ENCODE peak calls at places on chromosomes 13 and 19, in nine cellular contexts. M is MV-4-11, W is IMR-90, E is COR-L47, T is hepatocyte, S is T-helper 1 cell, U is GM06990, I is astrocyte of the spinal cord, L is adrenal gland. C is an unnamed sample.

GRCh38 chr13:18949489-18949761 is 232.2 kb downstream of the TUBA3C start:
- DNase-seq in M (no peak), W (no peak), E (no peak), T (no peak), S (no peak), U (no peak), I (no peak), L (no peak), C (no peak)

GRCh38 chr19:12703056-12703455 is 6.6 kb upstream of the FBXW9 start:
- DNase-seq in M (peak), W (peak), E (no peak), T (peak), S (no peak), U (no peak), I (peak), L (no peak), C (no peak)

GRCh38 chr13:30154531-30154930 is 152.8 kb downstream of the KATNAL1 start:
- DNase-seq in M (no peak), W (no peak), E (no peak), T (no peak), S (no peak), U (no peak), I (no peak), L (no peak), C (no peak)

GRCh38 chr19:14433454-14434156 is 499 bp downstream of the PKN1 start:
- DNase-seq in M (no peak), W (no peak), E (peak), T (peak), S (peak), U (peak), I (no peak), L (no peak), C (no peak)

GRCh38 chr19:5157186-5157585 is 183.4 kb downstream of the PTPRS start:
- DNase-seq in M (no peak), W (no peak), E (no peak), T (no peak), S (no peak), U (no peak), I (no peak), L (no peak), C (no peak)

GRCh38 chr19:44746946-44747738 is 1.4 kb upstream of the BCL3 start:
- DNase-seq in M (peak), W (peak), E (no peak), T (peak), S (peak), U (peak), I (peak), L (peak), C (peak)

GRCh38 chr19:12868540-12869112 is 12.6 kb downstream of the DNASE2 start:
- DNase-seq in M (no peak), W (no peak), E (no peak), T (no peak), S (no peak), U (no peak), I (no peak), L (no peak), C (no peak)

GRCh38 chr13:48647625-48648024 is 6.1 kb upstream of the CYSLTR2 start:
- DNase-seq in M (no peak), W (no peak), E (no peak), T (no peak), S (no peak), U (no peak), I (no peak), L (no peak), C (no peak)

GRCh38 chr13:78632956-78633355 is 26.0 kb downstream of the OBI1 start:
- DNase-seq in M (no peak), W (no peak), E (no peak), T (no peak), S (no peak), U (no peak), I (peak), L (no peak), C (no peak)

GRCh38 chr13:106263801-106264200 is 271.7 kb downstream of the EFNB2 start:
- DNase-seq in M (no peak), W (no peak), E (no peak), T (no peak), S (no peak), U (no peak), I (no peak), L (no peak), C (no peak)

GRCh38 chr19:35436477-35437141 is 11.4 kb upstream of the FFAR2 start:
- DNase-seq in M (peak), W (no peak), E (no peak), T (peak), S (no peak), U (no peak), I (no peak), L (peak), C (no peak)

GRCh38 chr19:17398902-17399527 is 5.0 kb upstream of the CCDC194 start:
- DNase-seq in M (no peak), W (no peak), E (no peak), T (no peak), S (no peak), U (no peak), I (no peak), L (no peak), C (no peak)

GRCh38 chr19:2611483-2612464 is 90.7 kb downstream of the GNG7 start:
- DNase-seq in M (no peak), W (no peak), E (no peak), T (no peak), S (no peak), U (no peak), I (no peak), L (no peak), C (no peak)

GRCh38 chr13:55214851-55215345 is 1925.8 kb upstream of the PRR20A start:
- DNase-seq in M (no peak), W (no peak), E (no peak), T (no peak), S (no peak), U (no peak), I (no peak), L (no peak), C (no peak)

GRCh38 chr19:50435627-50436026 is 2.9 kb downstream of the MYBPC2 start:
- DNase-seq in M (no peak), W (no peak), E (no peak), T (no peak), S (no peak), U (no peak), I (no peak), L (no peak), C (no peak)

GRCh38 chr19:47228168-47228936 is 2.6 kb downstream of the BBC3 start:
- DNase-seq in M (peak), W (peak), E (no peak), T (peak), S (peak), U (peak), I (peak), L (peak), C (no peak)

GRCh38 chr13:112846411-112847115 is 122.5 kb upstream of the MCF2L start:
- DNase-seq in M (no peak), W (no peak), E (no peak), T (no peak), S (no peak), U (no peak), I (no peak), L (no peak), C (no peak)

GRCh38 chr13:99442273-99442895 is 58.9 kb upstream of the TM9SF2 start:
- DNase-seq in M (peak), W (peak), E (peak), T (peak), S (peak), U (no peak), I (peak), L (peak), C (no peak)

GRCh38 chr13:37187110-37187509 is 81.6 kb upstream of the CSNK1A1L start:
- DNase-seq in M (no peak), W (no peak), E (no peak), T (no peak), S (no peak), U (no peak), I (peak), L (no peak), C (no peak)

GRCh38 chr13:35343417-35343816 is 133.1 kb downstream of the MAB21L1 start:
- DNase-seq in M (no peak), W (no peak), E (no peak), T (no peak), S (no peak), U (no peak), I (no peak), L (no peak), C (no peak)

GRCh38 chr13:59408738-59409137 is 755.0 kb downstream of the DIAPH3 start:
- DNase-seq in M (no peak), W (no peak), E (peak), T (no peak), S (no peak), U (no peak), I (no peak), L (no peak), C (no peak)

GRCh38 chr13:30569901-30570576 is 47.7 kb upstream of the USPL1 start:
- DNase-seq in M (peak), W (peak), E (no peak), T (peak), S (no peak), U (no peak), I (peak), L (peak), C (no peak)

GRCh38 chr19:7737215-7737614 is 5.3 kb upstream of the CLEC4G start:
- DNase-seq in M (no peak), W (no peak), E (no peak), T (no peak), S (no peak), U (no peak), I (no peak), L (no peak), C (no peak)

GRCh38 chr13:33351324-33351723 is 65.8 kb upstream of the STARD13 start:
- DNase-seq in M (peak), W (peak), E (no peak), T (no peak), S (no peak), U (no peak), I (peak), L (no peak), C (no peak)

GRCh38 chr19:17625980-17626379 is 62.2 kb downstream of the UNC13A start:
- DNase-seq in M (no peak), W (no peak), E (no peak), T (no peak), S (no peak), U (no peak), I (no peak), L (no peak), C (no peak)

GRCh38 chr13:50140742-50141659 is 125.8 kb downstream of the KCNRG start:
- DNase-seq in M (no peak), W (no peak), E (no peak), T (no peak), S (no peak), U (no peak), I (peak), L (no peak), C (no peak)

GRCh38 chr19:33241091-33241529 is 15.5 kb upstream of the SLC7A10 start:
- DNase-seq in M (no peak), W (no peak), E (no peak), T (peak), S (no peak), U (no peak), I (no peak), L (no peak), C (no peak)

GRCh38 chr13:70043685-70044084 is 63.9 kb upstream of the ATXN8OS start:
- DNase-seq in M (peak), W (no peak), E (no peak), T (no peak), S (no peak), U (no peak), I (peak), L (no peak), C (no peak)

GRCh38 chr19:39156230-39156890 is 30.8 kb downstream of the PAK4 start:
- DNase-seq in M (no peak), W (peak), E (no peak), T (no peak), S (no peak), U (no peak), I (peak), L (no peak), C (no peak)

GRCh38 chr19:42850981-42851717 is 28.4 kb downstream of the PSG1 start:
- DNase-seq in M (peak), W (peak), E (no peak), T (no peak), S (no peak), U (no peak), I (peak), L (peak), C (no peak)

GRCh38 chr13:42116225-42116624 is 67.8 kb downstream of the DGKH start:
- DNase-seq in M (no peak), W (no peak), E (no peak), T (no peak), S (no peak), U (no peak), I (no peak), L (no peak), C (no peak)

GRCh38 chr19:13646758-13647157 is 117.6 kb upstream of the MRI1 start:
- DNase-seq in M (no peak), W (no peak), E (no peak), T (no peak), S (no peak), U (no peak), I (no peak), L (no peak), C (no peak)

GRCh38 chr19:1748115-1748702 is 5.1 kb upstream of the ONECUT3 start:
- DNase-seq in M (no peak), W (no peak), E (no peak), T (peak), S (no peak), U (peak), I (no peak), L (no peak), C (no peak)

GRCh38 chr19:31317542-31317941 is 31.7 kb downstream of the TSHZ3 start:
- DNase-seq in M (no peak), W (no peak), E (no peak), T (no peak), S (no peak), U (no peak), I (no peak), L (no peak), C (no peak)

GRCh38 chr19:5073153-5073844 is 104.4 kb downstream of the KDM4B start:
- DNase-seq in M (no peak), W (no peak), E (no peak), T (no peak), S (no peak), U (no peak), I (no peak), L (no peak), C (no peak)

GRCh38 chr19:17790059-17790780 is 4.7 kb upstream of the B3GNT3 start:
- DNase-seq in M (no peak), W (no peak), E (no peak), T (no peak), S (no peak), U (no peak), I (no peak), L (no peak), C (no peak)

GRCh38 chr13:44735806-44736205 is 159.7 kb upstream of the TSC22D1 start:
- DNase-seq in M (no peak), W (no peak), E (no peak), T (no peak), S (no peak), U (no peak), I (no peak), L (no peak), C (no peak)